ENCODE peak calls at places on chromosomes 2 and 18, in nine cellular contexts. N is iris pigment epithelial cell; K is NCI-H2081; D is Right ventricle myocardium superior; F is fibroblast of lung; E is hepatocyte; T is activated naive CD4-positive, alpha-beta T cell treated with anti-CD3 and anti-CD28 coated beads, Interleukin-2, amount 10 ng/mL, durations not matched to agents 7 days and 5 days; S is small intestine; G is EL. X is an unnamed sample.

GRCh38 chr2:120486946-120487345 is 141.0 kb downstream of the INHBB start:
- DNase-seq in N (no peak), K (no peak), D (no peak), F (no peak), E (peak), T (no peak), S (no peak), G (peak), X (no peak)

GRCh38 chr2:120287183-120288015 is 34.7 kb downstream of the RALB start:
- DNase-seq in N (peak), K (no peak), D (no peak), F (peak), E (peak), T (peak), S (peak), G (peak), X (peak)

GRCh38 chr18:31618801-31619200 is 27.1 kb downstream of the TTR start:
- DNase-seq in N (no peak), K (no peak), D (no peak), F (no peak), E (no peak), T (no peak), S (no peak), G (no peak), X (no peak)

GRCh38 chr2:8676191-8676914 is 5.5 kb upstream of the ID2 start:
- DNase-seq in N (peak), K (no peak), D (peak), F (peak), E (peak), T (no peak), S (peak), G (peak), X (peak)

GRCh38 chr18:76338619-76339245 is 156.3 kb downstream of the ZNF516 start:
- DNase-seq in N (no peak), K (no peak), D (no peak), F (no peak), E (no peak), T (no peak), S (no peak), G (no peak), X (no peak)

GRCh38 chr2:37829616-37830385 is 95.3 kb upstream of the RMDN2 start:
- DNase-seq in N (no peak), K (no peak), D (no peak), F (no peak), E (no peak), T (no peak), S (no peak), G (peak), X (no peak)

GRCh38 chr2:238506669-238507068 is 79.9 kb downstream of the ASB1 start:
- DNase-seq in N (no peak), K (no peak), D (no peak), F (no peak), E (no peak), T (peak), S (no peak), G (no peak), X (no peak)

GRCh38 chr2:122755281-122755780 is 999.9 kb downstream of the TSN start:
- DNase-seq in N (no peak), K (no peak), D (no peak), F (no peak), E (no peak), T (no peak), S (no peak), G (no peak), X (no peak)

GRCh38 chr2:191152841-191153240 is 2.0 kb upstream of the STAT4 start:
- DNase-seq in N (peak), K (no peak), D (no peak), F (no peak), E (no peak), T (no peak), S (no peak), G (peak), X (peak)

GRCh38 chr2:55134316-55134706 is 84.1 kb upstream of the RTN4 start:
- DNase-seq in N (no peak), K (no peak), D (no peak), F (no peak), E (no peak), T (no peak), S (no peak), G (no peak), X (no peak)

GRCh38 chr2:111184725-111185495 is 64.2 kb downstream of the BCL2L11 start:
- DNase-seq in N (no peak), K (no peak), D (no peak), F (no peak), E (no peak), T (no peak), S (peak), G (no peak), X (no peak)

GRCh38 chr2:3483227-3483985 is 35.9 kb downstream of the ADI1 start:
- DNase-seq in N (peak), K (no peak), D (peak), F (peak), E (no peak), T (no peak), S (peak), G (no peak), X (peak)